ENCODE peak calls at places on chromosomes 6 and 20, in ten cellular contexts. B is cardiac muscle cell; A is WTC11; V is AG08396; X is esophagus squamous epithelium; I is HEK293T; Q is AG09309; K is naive B cell; L is MG63; H is activated naive CD8-positive, alpha-beta T cell treated with anti-CD3 and anti-CD28 coated beads for 36 hours. D is an unnamed sample.

GRCh38 chr20:32201977-32202363 is 5.6 kb downstream of the PLAGL2 start:
- DNase-seq in X (no peak), K (no peak), I (no peak), A (no peak), V (no peak), H (no peak), B (no peak), Q (no peak), L (no peak), D (no peak)

GRCh38 chr20:22918286-22918983 is 116.7 kb upstream of the SSTR4 start:
- DNase-seq in B (no peak), H (no peak), A (no peak), L (no peak), K (no peak), Q (no peak), X (no peak), I (no peak), V (no peak), D (no peak)

GRCh38 chr6:122107256-122107655 is 292.2 kb upstream of the HSF2 start:
- DNase-seq in L (no peak), A (no peak), H (no peak), X (no peak), I (no peak), K (no peak), Q (no peak), B (no peak), V (no peak), D (no peak)

GRCh38 chr6:56072856-56073255 is 174.5 kb downstream of the COL21A1 start:
- DNase-seq in Q (peak; percentile 51), X (no peak), H (no peak), B (no peak), K (no peak), L (no peak), V (no peak), I (no peak), A (no peak), D (no peak)

GRCh38 chr6:26223677-26224546 is 136.7 kb downstream of the HFE start:
- DNase-seq in Q (peak; percentile 89), L (peak; percentile 74), X (no peak), B (peak; percentile 93), V (peak; percentile 74), H (peak; percentile 52), A (no peak), K (peak; percentile 75), I (peak; percentile 63), D (peak; percentile 18)

GRCh38 chr6:113433506-113433991 is 423.6 kb upstream of the MARCKS start:
- DNase-seq in H (no peak), A (no peak), X (no peak), L (peak; percentile 68), K (no peak), V (peak; percentile 56), I (no peak), Q (peak; percentile 91), B (no peak), D (no peak)

GRCh38 chr6:36252005-36252404 is 17.9 kb upstream of the PNPLA1 start:
- DNase-seq in V (no peak), X (no peak), B (no peak), H (no peak), I (no peak), K (no peak), L (no peak), A (no peak), Q (no peak), D (no peak)

GRCh38 chr20:37586078-37586477 is 58.4 kb upstream of the BLCAP start:
- DNase-seq in L (no peak), V (no peak), Q (no peak), H (no peak), K (no peak), B (no peak), I (no peak), X (no peak), A (no peak), D (no peak)

GRCh38 chr20:18729426-18729825 is 84.2 kb upstream of the SCP2D1 start:
- DNase-seq in K (no peak), L (no peak), H (no peak), V (no peak), I (no peak), Q (no peak), X (no peak), A (no peak), B (no peak), D (no peak)

GRCh38 chr6:43125119-43125518 is 46.0 kb upstream of the SRF start:
- DNase-seq in Q (peak; percentile 73), H (no peak), L (no peak), V (no peak), A (no peak), I (no peak), X (no peak), B (peak; percentile 68), K (no peak), D (no peak)

GRCh38 chr6:118632359-118632758 is 19.0 kb downstream of the CEP85L start:
- DNase-seq in L (no peak), K (no peak), X (no peak), B (no peak), A (no peak), Q (no peak), I (no peak), V (no peak), H (peak; percentile 21), D (no peak)

GRCh38 chr20:35572838-35573237 is 31.0 kb downstream of the ERGIC3 start:
- DNase-seq in K (no peak), B (no peak), I (no peak), V (no peak), L (no peak), Q (no peak), A (no peak), X (no peak), H (no peak), D (no peak)

GRCh38 chr6:2986722-2987196 is 12.9 kb upstream of the NQO2 start:
- DNase-seq in H (no peak), B (no peak), Q (peak; percentile 77), V (no peak), I (no peak), K (no peak), X (no peak), A (no peak), L (peak; percentile 75), D (no peak)

GRCh38 chr6:2630891-2631458 is 119.7 kb downstream of the MYLK4 start:
- DNase-seq in H (no peak), X (no peak), K (no peak), I (no peak), Q (no peak), B (no peak), A (no peak), L (peak; percentile 90), V (no peak), D (no peak)

GRCh38 chr20:12153616-12154015 is 235.9 kb downstream of the BTBD3 start:
- DNase-seq in K (no peak), B (no peak), I (no peak), L (peak; percentile 85), H (no peak), Q (no peak), A (no peak), V (no peak), X (no peak), D (no peak)

GRCh38 chr6:148758492-148758891 is 11.7 kb downstream of the UST start:
- DNase-seq in A (no peak), X (peak; percentile 41), H (peak; percentile 44), B (no peak), Q (no peak), K (peak; percentile 91), I (no peak), V (no peak), L (no peak), D (peak; percentile 66)

GRCh38 chr20:22932236-22932635 is 102.9 kb upstream of the SSTR4 start:
- DNase-seq in K (no peak), L (no peak), V (no peak), B (no peak), H (no peak), A (no peak), Q (no peak), I (no peak), X (no peak), D (no peak)

GRCh38 chr6:90121982-90122381 is 174.7 kb downstream of the BACH2 start:
- DNase-seq in I (no peak), B (no peak), Q (no peak), A (no peak), K (peak; percentile 22), L (peak; percentile 66), V (no peak), X (no peak), H (peak; percentile 47), D (no peak)

GRCh38 chr6:118387921-118388701 is 160.0 kb upstream of the PLN start:
- DNase-seq in Q (peak; percentile 52), V (no peak), K (no peak), X (no peak), A (no peak), L (peak; percentile 78), B (no peak), H (no peak), I (no peak), D (no peak)

GRCh38 chr6:33904050-33904827 is 100.4 kb upstream of the MLN start:
- DNase-seq in Q (no peak), H (peak; percentile 78), I (no peak), A (no peak), V (no peak), L (no peak), K (peak; percentile 7), B (peak; percentile 18), X (no peak), D (no peak)

GRCh38 chr6:140833396-140833795 is 1299.3 kb upstream of the GJE1 start:
- DNase-seq in Q (no peak), L (no peak), I (no peak), K (no peak), B (no peak), X (no peak), A (no peak), V (no peak), H (no peak), D (no peak)

GRCh38 chr6:4280721-4281120 is 145.3 kb upstream of the ECI2 start:
- DNase-seq in L (peak; percentile 49), I (no peak), H (no peak), K (no peak), V (peak; percentile 81), A (no peak), Q (peak; percentile 55), X (no peak), B (peak; percentile 48), D (no peak)

GRCh38 chr20:219290-220115 is 7.6 kb upstream of the DEFB129 start:
- DNase-seq in B (peak; percentile 6), H (no peak), I (peak; percentile 47), K (no peak), L (no peak), X (no peak), Q (no peak), V (peak; percentile 30), A (no peak), D (no peak)

GRCh38 chr20:9485614-9486325 is 28.6 kb upstream of the LAMP5 start:
- DNase-seq in I (no peak), H (no peak), X (no peak), A (no peak), K (no peak), Q (no peak), B (no peak), V (no peak), L (no peak), D (no peak)

GRCh38 chr6:3534599-3534998 is 77.7 kb upstream of the SLC22A23 start:
- DNase-seq in I (no peak), V (no peak), K (no peak), B (no peak), X (no peak), H (no peak), A (no peak), Q (no peak), L (no peak), D (no peak)

GRCh38 chr6:10424005-10424404 is 9.1 kb upstream of the TFAP2A start:
- DNase-seq in H (no peak), V (no peak), X (no peak), Q (no peak), I (no peak), K (no peak), A (peak; percentile 29), L (no peak), B (no peak), D (no peak)

GRCh38 chr20:21490105-21490504 is 23.8 kb downstream of the NKX2-2 start:
- DNase-seq in H (no peak), Q (no peak), I (no peak), A (no peak), K (no peak), X (no peak), B (no peak), L (no peak), V (no peak), D (no peak)

D was measured in hippocampal formation.